ENCODE peak calls at places on chromosomes 2 and 18, in six cellular contexts. One of them, this sample, is unnamed.
A peak's percentile ranks its signal among the peaks of the same experiment; 100 is the strongest.

GRCh38 chr2:240868286-240869108 is at the start of gene AGXT:
- DNase-seq in A549: no peak
- DNase-seq in tibial nerve: no peak
- DNase-seq in CD8-positive, alpha-beta T cell: no peak
- DNase-seq in GM23248: peak; percentile 32
- DNase-seq in iPS DF 6.9: no peak
- DNase-seq in this sample: no peak

GRCh38 chr2:72630767-72631166 is 195.1 kb downstream of the EXOC6B start:
- DNase-seq in tibial nerve: no peak
- DNase-seq in CD8-positive, alpha-beta T cell: no peak
- DNase-seq in GM23248: peak; percentile 56
- DNase-seq in iPS DF 6.9: no peak
- DNase-seq in A549: no peak
- DNase-seq in this sample: no peak

GRCh38 chr2:217951091-217951490 is 51.7 kb downstream of the TNS1 start:
- DNase-seq in CD8-positive, alpha-beta T cell: no peak
- DNase-seq in A549: no peak
- DNase-seq in iPS DF 6.9: no peak
- DNase-seq in tibial nerve: no peak
- DNase-seq in GM23248: peak; percentile 40
- DNase-seq in this sample: no peak

GRCh38 chr2:230721712-230722111 is 9.1 kb downstream of the CAB39 start:
- DNase-seq in CD8-positive, alpha-beta T cell: no peak
- DNase-seq in tibial nerve: no peak
- DNase-seq in GM23248: peak; percentile 39
- DNase-seq in iPS DF 6.9: no peak
- DNase-seq in A549: no peak
- DNase-seq in this sample: no peak

GRCh38 chr18:59516356-59517155 is 157.5 kb upstream of the LMAN1 start:
- DNase-seq in GM23248: peak; percentile 70
- DNase-seq in A549: peak; percentile 31
- DNase-seq in iPS DF 6.9: no peak
- DNase-seq in CD8-positive, alpha-beta T cell: no peak
- DNase-seq in tibial nerve: peak; percentile 49
- DNase-seq in this sample: no peak

GRCh38 chr2:74457549-74458131 is 598 bp upstream of the WBP1 start:
- DNase-seq in GM23248: peak; percentile 77
- DNase-seq in CD8-positive, alpha-beta T cell: peak; percentile 76
- DNase-seq in A549: peak; percentile 53
- DNase-seq in tibial nerve: no peak
- DNase-seq in iPS DF 6.9: no peak
- DNase-seq in this sample: peak; percentile 64

GRCh38 chr2:151809073-151809383 is 19.2 kb downstream of the ARL5A start:
- DNase-seq in GM23248: no peak
- DNase-seq in iPS DF 6.9: no peak
- DNase-seq in A549: no peak
- DNase-seq in CD8-positive, alpha-beta T cell: no peak
- DNase-seq in tibial nerve: no peak
- DNase-seq in this sample: no peak

GRCh38 chr18:44700652-44701051 is 20.0 kb downstream of the SETBP1 start:
- DNase-seq in A549: no peak
- DNase-seq in tibial nerve: no peak
- DNase-seq in CD8-positive, alpha-beta T cell: no peak
- DNase-seq in GM23248: peak; percentile 39
- DNase-seq in iPS DF 6.9: no peak
- DNase-seq in this sample: no peak

GRCh38 chr2:240519396-240520142 is 38.2 kb downstream of the ANKMY1 start:
- DNase-seq in iPS DF 6.9: no peak
- DNase-seq in GM23248: peak; percentile 86
- DNase-seq in CD8-positive, alpha-beta T cell: no peak
- DNase-seq in A549: no peak
- DNase-seq in tibial nerve: no peak
- DNase-seq in this sample: no peak

GRCh38 chr2:10765461-10765860 is 44.0 kb downstream of the ATP6V1C2 start:
- DNase-seq in tibial nerve: no peak
- DNase-seq in GM23248: no peak
- DNase-seq in CD8-positive, alpha-beta T cell: no peak
- DNase-seq in A549: no peak
- DNase-seq in iPS DF 6.9: no peak
- DNase-seq in this sample: no peak

GRCh38 chr2:165691615-165692014 is 102.4 kb downstream of the GALNT3 start:
- DNase-seq in A549: no peak
- DNase-seq in GM23248: peak; percentile 80
- DNase-seq in tibial nerve: no peak
- DNase-seq in CD8-positive, alpha-beta T cell: no peak
- DNase-seq in iPS DF 6.9: peak; percentile 29
- DNase-seq in this sample: no peak

GRCh38 chr2:237594514-237594871 is 4.0 kb upstream of the RAB17 start:
- DNase-seq in tibial nerve: no peak
- DNase-seq in CD8-positive, alpha-beta T cell: no peak
- DNase-seq in GM23248: no peak
- DNase-seq in iPS DF 6.9: no peak
- DNase-seq in A549: no peak
- DNase-seq in this sample: no peak

GRCh38 chr2:217494572-217494971 is 508.2 kb downstream of the TNS1 start:
- DNase-seq in iPS DF 6.9: no peak
- DNase-seq in GM23248: no peak
- DNase-seq in CD8-positive, alpha-beta T cell: no peak
- DNase-seq in A549: no peak
- DNase-seq in tibial nerve: no peak
- DNase-seq in this sample: no peak

GRCh38 chr18:49071776-49072175 is 121.0 kb upstream of the SMAD7 start:
- DNase-seq in CD8-positive, alpha-beta T cell: no peak
- DNase-seq in iPS DF 6.9: no peak
- DNase-seq in A549: no peak
- DNase-seq in tibial nerve: no peak
- DNase-seq in GM23248: no peak
- DNase-seq in this sample: no peak

GRCh38 chr2:98825404-98825803 is 94.5 kb upstream of the MGAT4A start:
- DNase-seq in iPS DF 6.9: no peak
- DNase-seq in A549: no peak
- DNase-seq in GM23248: no peak
- DNase-seq in CD8-positive, alpha-beta T cell: no peak
- DNase-seq in tibial nerve: no peak
- DNase-seq in this sample: no peak

GRCh38 chr18:55322176-55322735 is 265.7 kb downstream of the TCF4 start:
- DNase-seq in GM23248: peak; percentile 94
- DNase-seq in tibial nerve: peak; percentile 87
- DNase-seq in CD8-positive, alpha-beta T cell: no peak
- DNase-seq in A549: peak; percentile 1
- DNase-seq in iPS DF 6.9: no peak
- DNase-seq in this sample: no peak

GRCh38 chr2:140186201-140186775 is 1406.1 kb upstream of the NXPH2 start:
- DNase-seq in GM23248: no peak
- DNase-seq in A549: no peak
- DNase-seq in CD8-positive, alpha-beta T cell: no peak
- DNase-seq in tibial nerve: no peak
- DNase-seq in iPS DF 6.9: no peak
- DNase-seq in this sample: no peak

GRCh38 chr18:48529796-48530195 is 9.0 kb upstream of the CTIF start:
- DNase-seq in tibial nerve: no peak
- DNase-seq in CD8-positive, alpha-beta T cell: no peak
- DNase-seq in iPS DF 6.9: no peak
- DNase-seq in A549: no peak
- DNase-seq in GM23248: peak; percentile 85
- DNase-seq in this sample: no peak

GRCh38 chr2:110746586-110747521 is 14.5 kb downstream of the ACOXL start:
- DNase-seq in CD8-positive, alpha-beta T cell: no peak
- DNase-seq in iPS DF 6.9: no peak
- DNase-seq in A549: no peak
- DNase-seq in tibial nerve: no peak
- DNase-seq in GM23248: no peak
- DNase-seq in this sample: no peak

GRCh38 chr2:1581965-1582625 is 162.2 kb downstream of the PXDN start:
- DNase-seq in tibial nerve: no peak
- DNase-seq in CD8-positive, alpha-beta T cell: no peak
- DNase-seq in A549: no peak
- DNase-seq in iPS DF 6.9: no peak
- DNase-seq in GM23248: peak; percentile 70
- DNase-seq in this sample: no peak
- H3K27ac ChIP-seq in tibial nerve: no peak overlapping the region
- H3K27ac ChIP-seq in CD8-positive, alpha-beta T cell: no peak overlapping the region
- H3K27ac ChIP-seq in A549: no peak overlapping the region
- H3K27ac ChIP-seq in iPS DF 6.9: no peak overlapping the region
- H3K27ac ChIP-seq in GM23248: no peak overlapping the region
- H3K27ac ChIP-seq in this sample: no peak overlapping the region

DNA sequence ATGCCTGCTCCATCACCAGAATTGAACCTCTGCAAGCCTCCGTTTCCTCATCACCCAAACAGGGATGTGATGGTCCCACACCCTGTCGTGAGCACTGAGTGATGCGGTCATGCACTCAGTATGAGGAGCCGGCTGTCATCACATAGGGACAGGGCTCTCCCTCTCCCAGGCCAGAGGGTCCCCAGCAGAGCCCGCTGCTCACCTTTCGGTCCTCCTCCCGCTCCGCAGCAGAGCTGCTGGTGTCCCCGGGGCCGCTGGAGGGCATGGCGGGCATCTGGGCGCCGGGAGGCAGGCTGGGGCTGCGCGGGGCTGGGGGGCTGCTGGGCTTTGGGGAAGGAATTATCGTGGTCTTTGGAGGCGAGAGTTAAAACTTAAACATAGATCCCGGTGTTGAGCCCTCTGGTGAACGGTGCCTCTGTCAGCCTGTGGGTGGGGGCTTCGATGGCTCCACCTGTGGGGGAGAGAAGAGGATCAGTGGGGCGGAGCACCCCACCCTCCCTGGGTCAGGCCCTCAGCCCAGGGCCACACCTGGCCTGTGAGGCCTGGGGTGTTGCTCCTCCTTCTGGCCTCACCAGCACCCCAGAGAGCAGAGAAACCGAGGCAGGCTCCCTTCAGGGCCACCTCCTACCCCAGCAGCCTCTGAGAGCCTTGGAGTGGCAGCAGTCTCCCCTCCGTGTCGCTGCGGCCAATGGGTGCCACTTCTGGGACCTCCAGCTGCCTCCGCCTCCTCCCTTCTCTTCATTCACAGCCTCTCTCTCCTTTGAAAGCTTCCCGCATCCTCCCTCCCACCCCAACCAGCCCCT is 27.8 kb downstream of the DNMT3A start:
- DNase-seq in iPS DF 6.9: no peak
- DNase-seq in CD8-positive, alpha-beta T cell: no peak
- DNase-seq in tibial nerve: no peak
- DNase-seq in A549: no peak
- DNase-seq in GM23248: no peak
- DNase-seq in this sample: no peak
- H3K4me1 ChIP-seq in iPS DF 6.9: peaks cover 30% of the 10 kb centered on the region
- H3K4me1 ChIP-seq in CD8-positive, alpha-beta T cell: peaks cover 79% of the 10 kb centered on the region
- H3K4me1 ChIP-seq in tibial nerve: peaks cover 30% of the 10 kb centered on the region
- H3K4me1 ChIP-seq in A549: peaks cover 6% of the 10 kb centered on the region
- H3K4me1 ChIP-seq in GM23248: no peaks in the 10 kb centered on the region
- H3K4me1 ChIP-seq in this sample: peaks cover 68% of the 10 kb centered on the region

GRCh38 chr2:42359894-42360483 is 1.0 kb downstream of the COX7A2L start:
- DNase-seq in tibial nerve: no peak
- DNase-seq in iPS DF 6.9: no peak
- DNase-seq in GM23248: peak; percentile 81
- DNase-seq in A549: no peak
- DNase-seq in CD8-positive, alpha-beta T cell: no peak
- DNase-seq in this sample: no peak
- H3K27ac ChIP-seq in tibial nerve: peak overlapping the region; percentile 97
- H3K27ac ChIP-seq in iPS DF 6.9: no peak overlapping the region
- H3K27ac ChIP-seq in GM23248: peak overlapping the region; percentile 93
- H3K27ac ChIP-seq in A549: peak overlapping the region; percentile 95
- H3K27ac ChIP-seq in CD8-positive, alpha-beta T cell: peak overlapping the region; percentile 96
- H3K27ac ChIP-seq in this sample: peak overlapping the region; percentile 90

GRCh38 chr2:8653485-8653884 is 28.4 kb upstream of the ID2 start:
- DNase-seq in tibial nerve: no peak
- DNase-seq in CD8-positive, alpha-beta T cell: no peak
- DNase-seq in A549: no peak
- DNase-seq in iPS DF 6.9: no peak
- DNase-seq in GM23248: no peak
- DNase-seq in this sample: no peak
- H3K4me1 ChIP-seq in tibial nerve: no peaks in the 10 kb centered on the region
- H3K4me1 ChIP-seq in CD8-positive, alpha-beta T cell: no peaks in the 10 kb centered on the region
- H3K4me1 ChIP-seq in A549: peaks cover 19% of the 10 kb centered on the region
- H3K4me1 ChIP-seq in iPS DF 6.9: no peaks in the 10 kb centered on the region
- H3K4me1 ChIP-seq in GM23248: peaks cover 6% of the 10 kb centered on the region
- H3K4me1 ChIP-seq in this sample: no peaks in the 10 kb centered on the region

GRCh38 chr2:191379375-191379774 is 134.2 kb downstream of the MYO1B start:
- DNase-seq in tibial nerve: no peak
- DNase-seq in GM23248: no peak
- DNase-seq in A549: no peak
- DNase-seq in CD8-positive, alpha-beta T cell: no peak
- DNase-seq in iPS DF 6.9: no peak
- DNase-seq in this sample: no peak

GRCh38 chr2:191385416-191386160 is 140.4 kb downstream of the MYO1B start:
- DNase-seq in A549: no peak
- DNase-seq in iPS DF 6.9: no peak
- DNase-seq in tibial nerve: no peak
- DNase-seq in GM23248: peak; percentile 81
- DNase-seq in CD8-positive, alpha-beta T cell: no peak
- DNase-seq in this sample: no peak

GRCh38 chr2:191383486-191383885 is 138.3 kb downstream of the MYO1B start:
- DNase-seq in tibial nerve: no peak
- DNase-seq in CD8-positive, alpha-beta T cell: no peak
- DNase-seq in iPS DF 6.9: no peak
- DNase-seq in A549: no peak
- DNase-seq in GM23248: no peak
- DNase-seq in this sample: no peak

GRCh38 chr2:191384829-191385228 is 139.6 kb downstream of the MYO1B start:
- DNase-seq in tibial nerve: no peak
- DNase-seq in CD8-positive, alpha-beta T cell: no peak
- DNase-seq in GM23248: no peak
- DNase-seq in A549: no peak
- DNase-seq in iPS DF 6.9: no peak
- DNase-seq in this sample: no peak

GRCh38 chr2:191382801-191383200 is 137.6 kb downstream of the MYO1B start:
- DNase-seq in tibial nerve: no peak
- DNase-seq in iPS DF 6.9: no peak
- DNase-seq in GM23248: peak; percentile 38
- DNase-seq in CD8-positive, alpha-beta T cell: no peak
- DNase-seq in A549: no peak
- DNase-seq in this sample: no peak
- H3K27ac ChIP-seq in tibial nerve: no peak overlapping the region
- H3K27ac ChIP-seq in iPS DF 6.9: no peak overlapping the region
- H3K27ac ChIP-seq in GM23248: no peak overlapping the region
- H3K27ac ChIP-seq in CD8-positive, alpha-beta T cell: no peak overlapping the region
- H3K27ac ChIP-seq in A549: peak overlapping the region; percentile 21
- H3K27ac ChIP-seq in this sample: no peak overlapping the region

GRCh38 chr2:239234151-239234825 is 166.5 kb downstream of the HDAC4 start:
- DNase-seq in CD8-positive, alpha-beta T cell: no peak
- DNase-seq in tibial nerve: no peak
- DNase-seq in GM23248: no peak
- DNase-seq in A549: no peak
- DNase-seq in iPS DF 6.9: no peak
- DNase-seq in this sample: no peak
- H3K4me1 ChIP-seq in CD8-positive, alpha-beta T cell: peaks cover 53% of the 10 kb centered on the region
- H3K4me1 ChIP-seq in tibial nerve: peaks cover 10% of the 10 kb centered on the region
- H3K4me1 ChIP-seq in GM23248: no peaks in the 10 kb centered on the region
- H3K4me1 ChIP-seq in A549: no peaks in the 10 kb centered on the region
- H3K4me1 ChIP-seq in iPS DF 6.9: peaks cover 1% of the 10 kb centered on the region
- H3K4me1 ChIP-seq in this sample: peaks cover 6% of the 10 kb centered on the region

DNA sequence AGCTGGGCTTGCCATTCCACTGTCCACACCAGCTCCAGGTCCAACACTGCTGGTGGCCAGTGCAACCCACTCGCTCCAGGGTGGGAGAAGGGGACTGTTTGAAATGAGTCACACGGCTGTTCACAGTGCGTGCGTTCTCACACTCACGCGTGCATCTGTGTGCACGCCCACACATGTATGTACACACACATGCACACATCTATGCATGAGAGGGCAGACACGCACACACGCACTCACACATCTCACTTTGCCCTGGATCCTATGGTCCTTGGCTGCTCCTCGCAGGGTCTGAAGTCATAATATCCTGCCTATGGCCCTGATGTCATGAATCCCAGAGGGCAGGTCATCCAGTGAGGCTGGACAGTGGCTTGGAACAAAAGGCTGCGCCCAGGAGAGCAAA is 182.8 kb downstream of the EIPR1 start:
- DNase-seq in GM23248: no peak
- DNase-seq in CD8-positive, alpha-beta T cell: no peak
- DNase-seq in tibial nerve: no peak
- DNase-seq in iPS DF 6.9: no peak
- DNase-seq in A549: no peak
- DNase-seq in this sample: no peak
- H3K27ac ChIP-seq in GM23248: no peak overlapping the region
- H3K27ac ChIP-seq in CD8-positive, alpha-beta T cell: no peak overlapping the region
- H3K27ac ChIP-seq in tibial nerve: no peak overlapping the region
- H3K27ac ChIP-seq in iPS DF 6.9: no peak overlapping the region
- H3K27ac ChIP-seq in A549: no peak overlapping the region
- H3K27ac ChIP-seq in this sample: no peak overlapping the region